ENCODE peak calls at places on chromosomes 5 and 9, in eight cellular contexts. L is retinal pigment epithelial cell; E is T-helper 1 cell; M is stimulated activated CD4-positive, alpha-beta T cell treated with anti-CD3 and anti-CD28 coated beads, Interleukin-15, amount 100 ng/mL, for 24 hours; F is KBM-7; T is NCI-H510A treated with DMSO at 0.1 percent for 48 hours; A is D341Med; U is HTR-8/SVneo. N is an unnamed sample.

GRCh38 chr5:180202939-180203573 is 6.0 kb downstream of the RASGEF1C start:
- DNase-seq in T (no peak), L (no peak), E (no peak), F (no peak), U (no peak), M (no peak), A (no peak), N (peak; percentile 23)

GRCh38 chr9:111598730-111599091 is 736 bp downstream of the PTGR1 start:
- DNase-seq in M (peak; percentile 36), F (peak; percentile 34), U (no peak), T (peak; percentile 15), L (no peak), E (no peak), A (no peak), N (peak; percentile 47)

GRCh38 chr5:111779260-111780254 is 22.6 kb upstream of the NREP start:
- DNase-seq in T (no peak), E (no peak), M (no peak), L (peak; percentile 75), U (no peak), A (no peak), F (peak; percentile 42), N (no peak)

GRCh38 chr5:96408276-96408777 is 24.7 kb downstream of the PCSK1 start:
- DNase-seq in A (no peak), L (no peak), F (no peak), U (peak; percentile 49), T (no peak), E (no peak), M (no peak), N (no peak)

GRCh38 chr9:110050925-110051355 is 157.0 kb downstream of the C9orf152 start:
- DNase-seq in M (peak; percentile 27), L (no peak), F (no peak), A (no peak), U (peak; percentile 81), E (no peak), T (no peak), N (peak; percentile 51)

GRCh38 chr9:78985084-78985738 is 586.6 kb upstream of the TLE4 start:
- DNase-seq in M (no peak), E (no peak), U (no peak), L (no peak), T (no peak), F (no peak), A (no peak), N (no peak)

GRCh38 chr9:136658849-136659535 is 3.7 kb upstream of the EGFL7 start:
- DNase-seq in U (no peak), T (no peak), L (no peak), M (no peak), E (no peak), A (no peak), F (peak; percentile 80), N (peak; percentile 29)

GRCh38 chr5:154278908-154279307 is 88.4 kb downstream of the GALNT10 start:
- DNase-seq in F (no peak), L (no peak), E (no peak), A (no peak), U (no peak), M (no peak), T (no peak), N (no peak)

GRCh38 chr5:71384706-71385105 is 70.7 kb upstream of the BDP1 start:
- DNase-seq in L (no peak), T (no peak), A (no peak), F (no peak), U (no peak), E (no peak), M (no peak), N (no peak)

GRCh38 chr9:76926846-76927245 is 20.9 kb upstream of the PRUNE2 start:
- DNase-seq in A (no peak), L (no peak), E (no peak), F (no peak), M (no peak), U (no peak), T (no peak), N (no peak)

GRCh38 chr9:16645970-16646369 is 224.5 kb downstream of the BNC2 start:
- DNase-seq in E (no peak), M (no peak), F (no peak), L (no peak), A (no peak), U (no peak), T (no peak), N (no peak)

GRCh38 chr9:79939819-79940218 is 368.1 kb downstream of the TLE4 start:
- DNase-seq in E (no peak), U (no peak), L (no peak), A (no peak), M (no peak), T (no peak), F (no peak), N (no peak)

GRCh38 chr5:160287378-160288051 is 24.8 kb downstream of the CCNJL start:
- DNase-seq in F (no peak), T (peak; percentile 21), E (no peak), L (peak; percentile 71), U (peak; percentile 57), A (peak; percentile 79), M (no peak), N (no peak)

GRCh38 chr9:134325096-134325812 is 1.0 kb upstream of the RXRA start:
- DNase-seq in A (no peak), E (no peak), F (no peak), T (no peak), M (peak; percentile 32), U (peak; percentile 29), L (no peak), N (no peak)

GRCh38 chr5:110099562-110099961 is 409.8 kb downstream of the MAN2A1 start:
- DNase-seq in T (no peak), M (no peak), E (no peak), U (no peak), F (no peak), A (no peak), L (no peak), N (no peak)

GRCh38 chr9:4982720-4983482 is 2.2 kb upstream of the JAK2 start:
- DNase-seq in A (no peak), F (no peak), U (no peak), L (no peak), E (no peak), T (no peak), M (no peak), N (peak; percentile 28)

GRCh38 chr5:6961123-6961522 is 247.9 kb downstream of the TENT4A start:
- DNase-seq in T (no peak), U (no peak), F (no peak), M (no peak), A (no peak), E (no peak), L (no peak), N (no peak)

GRCh38 chr5:160165137-160166068 is 46.2 kb upstream of the PWWP2A start:
- DNase-seq in U (peak; percentile 97), L (peak; percentile 95), T (peak; percentile 38), A (peak; percentile 84), F (peak; percentile 30), M (peak; percentile 7), E (no peak), N (peak; percentile 12)

GRCh38 chr5:162573758-162574157 is 506.2 kb downstream of the GABRG2 start:
- DNase-seq in E (no peak), U (no peak), F (no peak), A (no peak), T (no peak), M (no peak), L (no peak), N (no peak)

GRCh38 chr9:78775889-78776288 is 479.0 kb downstream of the PSAT1 start:
- DNase-seq in A (no peak), L (no peak), M (no peak), E (no peak), F (no peak), T (no peak), U (no peak), N (no peak)

GRCh38 chr9:81522721-81523551 is 166.4 kb downstream of the TLE1 start:
- DNase-seq in T (peak; percentile 84), M (no peak), A (peak; percentile 46), F (peak; percentile 24), U (peak; percentile 54), L (no peak), E (no peak), N (no peak)

GRCh38 chr9:113626735-113627495 is 163.4 kb downstream of the RGS3 start:
- DNase-seq in L (no peak), U (no peak), A (no peak), M (no peak), T (no peak), E (no peak), F (no peak), N (no peak)

GRCh38 chr9:13470836-13471235 is 191.3 kb upstream of the MPDZ start:
- DNase-seq in F (no peak), E (no peak), A (no peak), M (no peak), U (no peak), T (no peak), L (no peak), N (no peak)

GRCh38 chr9:36940881-36941280 is 93.2 kb downstream of the PAX5 start:
- DNase-seq in F (no peak), M (no peak), T (no peak), U (no peak), L (no peak), A (peak; percentile 68), E (no peak), N (no peak)

GRCh38 chr5:35908814-35909213 is 29.6 kb downstream of the CAPSL start:
- DNase-seq in M (peak; percentile 34), A (no peak), T (no peak), F (no peak), L (no peak), U (no peak), E (no peak), N (peak; percentile 47)

GRCh38 chr9:70031141-70031545 is 12.5 kb upstream of the MAMDC2 start:
- DNase-seq in E (no peak), U (peak; percentile 62), T (no peak), F (no peak), M (no peak), L (no peak), A (no peak), N (no peak)

GRCh38 chr9:133506653-133507038 is 18.1 kb downstream of the MYMK start:
- DNase-seq in A (no peak), T (peak; percentile 17), F (no peak), M (no peak), E (no peak), L (no peak), U (peak; percentile 48), N (no peak)

GRCh38 chr9:127899200-127899943 is at the start of gene ST6GALNAC6:
- DNase-seq in L (no peak), A (peak; percentile 97), F (peak; percentile 59), E (peak; percentile 52), M (peak; percentile 82), U (peak; percentile 73), T (peak; percentile 30), N (peak; percentile 68)

GRCh38 chr5:132495063-132495671 is 4.6 kb upstream of the IRF1 start:
- DNase-seq in T (no peak), M (no peak), U (no peak), E (no peak), F (no peak), L (no peak), A (no peak), N (peak; percentile 72)